ENCODE peak calls at places on chromosomes 3 and 15, in five cellular contexts. One of them, this sample, is unnamed.

GRCh38 chr3:42061711-42062408 is 29.3 kb upstream of the TRAK1 start:
- DNase-seq in MM.1S: no peak
- DNase-seq in nephron progenitor cell: no peak
- DNase-seq in heart left ventricle: peak
- DNase-seq in heart right ventricle: peak
- DNase-seq in this sample: no peak

GRCh38 chr15:85889956-85890619 is 95.4 kb upstream of the KLHL25 start:
- DNase-seq in MM.1S: no peak
- DNase-seq in nephron progenitor cell: no peak
- DNase-seq in heart left ventricle: no peak
- DNase-seq in heart right ventricle: no peak
- DNase-seq in this sample: no peak

GRCh38 chr3:174303911-174304541 is 555.1 kb upstream of the NAALADL2 start:
- DNase-seq in MM.1S: no peak
- DNase-seq in nephron progenitor cell: no peak
- DNase-seq in heart left ventricle: peak
- DNase-seq in heart right ventricle: no peak
- DNase-seq in this sample: no peak

GRCh38 chr3:66198437-66199088 is 22.2 kb upstream of the SLC25A26 start:
- DNase-seq in MM.1S: no peak
- DNase-seq in nephron progenitor cell: no peak
- DNase-seq in heart left ventricle: no peak
- DNase-seq in heart right ventricle: no peak
- DNase-seq in this sample: no peak

GRCh38 chr3:143383433-143383832 is 263.9 kb downstream of the CHST2 start:
- DNase-seq in MM.1S: no peak
- DNase-seq in nephron progenitor cell: no peak
- DNase-seq in heart left ventricle: no peak
- DNase-seq in heart right ventricle: no peak
- DNase-seq in this sample: no peak

GRCh38 chr3:50138266-50139230 is 16.6 kb upstream of the SEMA3F start:
- DNase-seq in MM.1S: no peak
- DNase-seq in nephron progenitor cell: peak
- DNase-seq in heart left ventricle: no peak
- DNase-seq in heart right ventricle: no peak
- DNase-seq in this sample: no peak

GRCh38 chr3:134772591-134772990 is 22.5 kb upstream of the EPHB1 start:
- DNase-seq in MM.1S: no peak
- DNase-seq in nephron progenitor cell: no peak
- DNase-seq in heart left ventricle: no peak
- DNase-seq in heart right ventricle: no peak
- DNase-seq in this sample: no peak

GRCh38 chr3:72288955-72289707 is 504.2 kb upstream of the PROK2 start:
- DNase-seq in MM.1S: no peak
- DNase-seq in nephron progenitor cell: no peak
- DNase-seq in heart left ventricle: no peak
- DNase-seq in heart right ventricle: no peak
- DNase-seq in this sample: peak

GRCh38 chr3:39000008-39000450 is 51.7 kb downstream of the SCN11A start:
- DNase-seq in MM.1S: peak
- DNase-seq in nephron progenitor cell: no peak
- DNase-seq in heart left ventricle: no peak
- DNase-seq in heart right ventricle: no peak
- DNase-seq in this sample: peak

GRCh38 chr3:127406309-127407025 is 118.6 kb upstream of the PRR20G start:
- DNase-seq in MM.1S: peak
- DNase-seq in nephron progenitor cell: no peak
- DNase-seq in heart left ventricle: no peak
- DNase-seq in heart right ventricle: no peak
- DNase-seq in this sample: no peak

GRCh38 chr3:71064976-71065763 is 518.4 kb downstream of the FOXP1 start:
- DNase-seq in MM.1S: peak
- DNase-seq in nephron progenitor cell: peak
- DNase-seq in heart left ventricle: peak
- DNase-seq in heart right ventricle: peak
- DNase-seq in this sample: peak

GRCh38 chr15:101535170-101535902 is 45.8 kb upstream of the PCSK6 start:
- DNase-seq in MM.1S: no peak
- DNase-seq in nephron progenitor cell: no peak
- DNase-seq in heart left ventricle: no peak
- DNase-seq in heart right ventricle: no peak
- DNase-seq in this sample: no peak

GRCh38 chr3:31288641-31289100 is 244.1 kb upstream of the STT3B start:
- DNase-seq in MM.1S: peak
- DNase-seq in nephron progenitor cell: peak
- DNase-seq in heart left ventricle: peak
- DNase-seq in heart right ventricle: peak
- DNase-seq in this sample: no peak

GRCh38 chr15:58438956-58439355 is 7.2 kb downstream of the LIPC start:
- DNase-seq in MM.1S: no peak
- DNase-seq in nephron progenitor cell: peak
- DNase-seq in heart left ventricle: peak
- DNase-seq in heart right ventricle: no peak
- DNase-seq in this sample: peak

GRCh38 chr3:23198801-23199200 is 4.3 kb upstream of the UBE2E2 start:
- DNase-seq in MM.1S: no peak
- DNase-seq in nephron progenitor cell: no peak
- DNase-seq in heart left ventricle: no peak
- DNase-seq in heart right ventricle: no peak
- DNase-seq in this sample: no peak

GRCh38 chr15:40843183-40843884 is 514 bp upstream of the SPINT1 start:
- DNase-seq in MM.1S: no peak
- DNase-seq in nephron progenitor cell: peak
- DNase-seq in heart left ventricle: no peak
- DNase-seq in heart right ventricle: no peak
- DNase-seq in this sample: no peak

GRCh38 chr3:122977645-122978466 is 49.7 kb downstream of the SEMA5B start:
- DNase-seq in MM.1S: no peak
- DNase-seq in nephron progenitor cell: peak
- DNase-seq in heart left ventricle: peak
- DNase-seq in heart right ventricle: peak
- DNase-seq in this sample: no peak

GRCh38 chr3:182621435-182622240 is 171.7 kb upstream of the ATP11B start:
- DNase-seq in MM.1S: peak
- DNase-seq in nephron progenitor cell: no peak
- DNase-seq in heart left ventricle: no peak
- DNase-seq in heart right ventricle: no peak
- DNase-seq in this sample: no peak

GRCh38 chr3:58697552-58697951 is 31.0 kb upstream of the FAM3D start:
- DNase-seq in MM.1S: no peak
- DNase-seq in nephron progenitor cell: no peak
- DNase-seq in heart left ventricle: no peak
- DNase-seq in heart right ventricle: no peak
- DNase-seq in this sample: no peak

GRCh38 chr3:152386208-152386607 is 117.5 kb downstream of the MBNL1 start:
- DNase-seq in MM.1S: no peak
- DNase-seq in nephron progenitor cell: no peak
- DNase-seq in heart left ventricle: no peak
- DNase-seq in heart right ventricle: no peak
- DNase-seq in this sample: no peak

GRCh38 chr3:36941658-36942057 is 3.2 kb downstream of the TRANK1 start:
- DNase-seq in MM.1S: no peak
- DNase-seq in nephron progenitor cell: no peak
- DNase-seq in heart left ventricle: no peak
- DNase-seq in heart right ventricle: no peak
- DNase-seq in this sample: no peak

GRCh38 chr15:64732156-64732860 is 43.1 kb downstream of the RBPMS2 start:
- DNase-seq in MM.1S: no peak
- DNase-seq in nephron progenitor cell: no peak
- DNase-seq in heart left ventricle: peak
- DNase-seq in heart right ventricle: no peak
- DNase-seq in this sample: no peak

GRCh38 chr3:151330374-151330773 is 1.0 kb upstream of the P2RY13 start:
- DNase-seq in MM.1S: no peak
- DNase-seq in nephron progenitor cell: no peak
- DNase-seq in heart left ventricle: no peak
- DNase-seq in heart right ventricle: no peak
- DNase-seq in this sample: no peak

GRCh38 chr3:151330899-151331298 is 1.6 kb upstream of the P2RY13 start:
- DNase-seq in MM.1S: no peak
- DNase-seq in nephron progenitor cell: no peak
- DNase-seq in heart left ventricle: no peak
- DNase-seq in heart right ventricle: no peak
- DNase-seq in this sample: no peak

GRCh38 chr3:151329368-151329767 is at the start of gene P2RY13:
- DNase-seq in MM.1S: no peak
- DNase-seq in nephron progenitor cell: no peak
- DNase-seq in heart left ventricle: no peak
- DNase-seq in heart right ventricle: no peak
- DNase-seq in this sample: no peak

GRCh38 chr3:151328298-151329036 is 882 bp downstream of the P2RY13 start:
- DNase-seq in MM.1S: no peak
- DNase-seq in nephron progenitor cell: no peak
- DNase-seq in heart left ventricle: no peak
- DNase-seq in heart right ventricle: no peak
- DNase-seq in this sample: no peak

GRCh38 chr3:151327571-151328198 is 1.7 kb downstream of the P2RY13 start:
- DNase-seq in MM.1S: no peak
- DNase-seq in nephron progenitor cell: no peak
- DNase-seq in heart left ventricle: no peak
- DNase-seq in heart right ventricle: no peak
- DNase-seq in this sample: peak
- TF ChIP-seq CTCF in MM.1S: peak
- TF ChIP-seq CTCF in nephron progenitor cell: peak
- TF ChIP-seq CTCF in heart left ventricle: peak
- TF ChIP-seq CTCF in heart right ventricle: peak
- TF ChIP-seq CTCF in this sample: peak

DNA sequence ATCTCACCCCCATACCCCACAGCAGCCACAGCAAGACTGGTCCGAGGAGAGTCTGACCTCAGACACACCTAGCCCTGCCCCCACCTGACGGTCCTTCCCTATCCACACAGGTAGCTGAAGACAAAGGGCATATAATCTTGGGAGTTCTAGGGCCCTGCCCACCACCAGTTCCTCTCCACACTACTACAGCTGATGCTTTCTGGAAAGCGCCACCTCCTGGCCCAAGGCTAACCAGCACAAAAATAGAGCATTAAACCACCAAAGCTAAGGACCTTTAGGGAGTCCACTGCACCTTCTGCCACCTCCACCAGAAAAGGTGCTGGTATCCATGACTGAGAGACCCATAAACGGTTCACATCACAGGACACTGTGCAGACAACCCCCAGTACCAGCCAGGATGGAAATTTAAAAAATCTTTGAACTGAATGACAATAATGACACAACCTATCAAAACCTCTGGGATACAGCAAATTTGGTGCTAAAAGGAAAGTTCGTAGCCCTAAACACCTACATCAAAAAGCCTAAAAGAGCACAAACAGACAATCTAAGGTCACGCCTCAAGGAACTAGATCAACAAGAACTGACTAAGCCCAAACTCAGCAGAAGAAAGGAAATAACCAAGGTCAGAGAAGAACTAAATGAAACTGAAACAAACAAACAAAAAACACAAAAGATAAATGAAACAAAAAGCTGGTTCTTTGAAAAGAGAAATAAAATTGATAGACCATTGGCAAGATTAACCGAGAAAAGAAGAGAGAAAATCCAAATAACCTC is 122.1 kb upstream of the TPRG1 start:
- DNase-seq in MM.1S: peak
- DNase-seq in nephron progenitor cell: no peak
- DNase-seq in heart left ventricle: no peak
- DNase-seq in heart right ventricle: no peak
- DNase-seq in this sample: no peak
- TF ChIP-seq CTCF in MM.1S: peak
- TF ChIP-seq CTCF in nephron progenitor cell: no peak
- TF ChIP-seq CTCF in heart left ventricle: no peak
- TF ChIP-seq CTCF in heart right ventricle: no peak
- TF ChIP-seq CTCF in this sample: peak

DNA sequence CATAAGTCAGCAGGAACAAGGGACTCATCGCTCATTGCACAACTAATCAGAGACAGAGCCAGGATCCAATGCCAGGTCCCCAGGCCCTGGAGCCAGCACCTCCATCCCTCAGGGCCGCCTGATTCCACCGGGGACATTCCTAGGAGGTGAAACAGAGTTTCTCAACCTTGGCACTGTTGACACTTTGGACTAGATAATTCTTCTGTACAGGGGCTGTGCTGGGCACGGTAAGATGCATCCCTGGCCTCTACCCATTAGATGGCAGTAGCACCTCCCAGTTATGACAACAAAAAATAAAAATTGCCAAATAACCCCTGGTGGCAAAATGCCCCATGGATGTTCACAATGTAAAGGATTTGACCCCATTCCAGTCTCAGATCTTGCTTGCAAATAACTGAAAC is 127.7 kb downstream of the MTHFS start:
- DNase-seq in MM.1S: no peak
- DNase-seq in nephron progenitor cell: no peak
- DNase-seq in heart left ventricle: no peak
- DNase-seq in heart right ventricle: no peak
- DNase-seq in this sample: peak
- TF ChIP-seq CTCF in MM.1S: peak
- TF ChIP-seq CTCF in nephron progenitor cell: no peak
- TF ChIP-seq CTCF in heart left ventricle: no peak
- TF ChIP-seq CTCF in heart right ventricle: peak
- TF ChIP-seq CTCF in this sample: peak

GRCh38 chr15:39110746-39111145 is 470.1 kb upstream of the THBS1 start:
- DNase-seq in MM.1S: no peak
- DNase-seq in nephron progenitor cell: no peak
- DNase-seq in heart left ventricle: no peak
- DNase-seq in heart right ventricle: no peak
- DNase-seq in this sample: no peak

GRCh38 chr15:39118510-39118909 is 462.4 kb upstream of the THBS1 start:
- DNase-seq in MM.1S: no peak
- DNase-seq in nephron progenitor cell: no peak
- DNase-seq in heart left ventricle: no peak
- DNase-seq in heart right ventricle: no peak
- DNase-seq in this sample: no peak

GRCh38 chr15:39113741-39114140 is 467.1 kb upstream of the THBS1 start:
- DNase-seq in MM.1S: no peak
- DNase-seq in nephron progenitor cell: no peak
- DNase-seq in heart left ventricle: no peak
- DNase-seq in heart right ventricle: no peak
- DNase-seq in this sample: no peak

GRCh38 chr15:39114690-39115378 is 466.0 kb upstream of the THBS1 start:
- DNase-seq in MM.1S: no peak
- DNase-seq in nephron progenitor cell: no peak
- DNase-seq in heart left ventricle: no peak
- DNase-seq in heart right ventricle: no peak
- DNase-seq in this sample: no peak

DNA sequence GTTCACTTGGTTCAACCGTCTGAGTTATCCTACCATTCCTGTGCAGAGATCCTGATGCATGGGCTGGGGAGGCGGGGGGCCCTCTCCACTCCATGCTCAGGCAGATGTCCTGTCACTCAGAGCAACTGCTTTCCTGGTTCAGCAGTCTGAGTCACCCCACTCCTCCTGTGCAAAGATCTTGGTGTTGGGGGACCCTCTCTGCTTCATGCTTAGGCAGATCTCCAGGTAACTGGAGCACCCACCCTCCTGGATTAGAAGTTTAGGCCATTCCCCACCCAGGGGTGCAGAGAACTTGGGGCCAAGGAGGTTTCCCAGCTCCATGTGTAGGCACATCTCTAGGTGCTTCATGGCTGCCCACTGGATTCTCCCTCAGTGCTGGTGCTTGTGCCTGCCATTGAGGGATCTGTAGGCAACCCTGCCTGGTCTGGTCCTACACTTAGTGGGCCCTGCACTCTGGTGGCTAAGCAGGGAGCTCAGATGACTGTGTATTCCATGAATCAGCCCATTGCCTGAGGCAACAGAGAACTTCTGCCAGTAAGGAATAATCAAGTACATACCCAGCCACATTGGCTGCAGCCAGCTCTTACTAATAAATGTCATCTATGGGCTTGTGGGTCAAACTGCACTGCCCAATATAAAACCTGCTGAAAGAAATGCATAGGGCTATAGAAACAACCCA is 465.4 kb upstream of the THBS1 start:
- DNase-seq in MM.1S: no peak
- DNase-seq in nephron progenitor cell: no peak
- DNase-seq in heart left ventricle: no peak
- DNase-seq in heart right ventricle: no peak
- DNase-seq in this sample: no peak
- TF ChIP-seq CTCF in MM.1S: no peak
- TF ChIP-seq CTCF in nephron progenitor cell: no peak
- TF ChIP-seq CTCF in heart left ventricle: no peak
- TF ChIP-seq CTCF in heart right ventricle: no peak
- TF ChIP-seq CTCF in this sample: no peak

This sample was measured in GM13977.